ENCODE peak calls at places on chromosomes 6 and 20, in six cellular contexts. W is cardiac muscle cell, J is pancreas, Q is PC-9, C is psoas muscle, I is body of pancreas. Y is an unnamed sample.

GRCh38 chr6:7219310-7219709 is 93.7 kb downstream of the SSR1 start:
- DNase-seq in I (peak; percentile 58), W (peak; percentile 22), Q (peak; percentile 21), C (peak; percentile 72), J (no peak), Y (no peak)

GRCh38 chr20:58447733-58448391 is 58.8 kb downstream of the VAPB start:
- DNase-seq in C (no peak), J (peak; percentile 23), W (peak; percentile 64), Q (peak; percentile 56), I (peak; percentile 63), Y (peak; percentile 53)

GRCh38 chr6:17707371-17707651 is 586 bp upstream of the NUP153 start:
- DNase-seq in J (no peak), I (no peak), Q (no peak), W (no peak), C (no peak), Y (no peak)

GRCh38 chr6:108762394-108762793 is 85.8 kb upstream of the ARMC2 start:
- DNase-seq in W (no peak), I (no peak), J (no peak), Q (no peak), C (no peak), Y (no peak)

GRCh38 chr6:23600118-23600517 is 525.9 kb upstream of the NRSN1 start:
- DNase-seq in I (no peak), Q (no peak), J (no peak), W (no peak), C (no peak), Y (no peak)

GRCh38 chr6:141548969-141549368 is 583.8 kb upstream of the GJE1 start:
- DNase-seq in J (no peak), W (peak; percentile 21), Q (no peak), C (no peak), I (no peak), Y (no peak)

GRCh38 chr20:25281541-25281991 is 33.7 kb downstream of the PYGB start:
- DNase-seq in Q (no peak), C (peak; percentile 60), W (no peak), I (peak; percentile 14), J (peak; percentile 2), Y (no peak)

GRCh38 chr6:43666181-43666920 is 21.2 kb downstream of the MRPS18A start:
- DNase-seq in C (no peak), W (no peak), Q (no peak), I (no peak), J (no peak), Y (no peak)

GRCh38 chr6:1636971-1637871 is 27.5 kb downstream of the FOXC1 start:
- DNase-seq in Q (peak; percentile 90), I (peak; percentile 76), W (no peak), C (no peak), J (peak; percentile 56), Y (no peak)

GRCh38 chr20:59598625-59599310 is 5.6 kb upstream of the PHACTR3 start:
- DNase-seq in W (peak; percentile 16), C (no peak), Q (peak; percentile 14), I (peak; percentile 44), J (no peak), Y (no peak)

GRCh38 chr6:8705435-8706020 is 270.2 kb upstream of the SLC35B3 start:
- DNase-seq in I (peak; percentile 60), J (peak; percentile 40), W (no peak), C (no peak), Q (no peak), Y (no peak)

GRCh38 chr6:54541521-54541920 is 233.3 kb downstream of the TINAG start:
- DNase-seq in C (no peak), J (no peak), I (no peak), W (no peak), Q (no peak), Y (no peak)

GRCh38 chr6:5497896-5498578 is 236.7 kb downstream of the FARS2 start:
- DNase-seq in I (no peak), J (no peak), W (peak; percentile 43), Q (peak; percentile 6), C (no peak), Y (no peak)

GRCh38 chr20:4811661-4812181 is 90.0 kb downstream of the PRND start:
- DNase-seq in W (no peak), C (peak; percentile 80), Q (no peak), I (peak; percentile 46), J (no peak), Y (peak; percentile 53)

GRCh38 chr6:28943557-28944411 is 20.0 kb upstream of the TRIM27 start:
- DNase-seq in J (peak; percentile 26), W (peak; percentile 75), I (peak; percentile 68), Q (peak; percentile 81), C (peak; percentile 78), Y (peak; percentile 86)

GRCh38 chr20:17669306-17669931 is 12.6 kb downstream of the RRBP1 start:
- DNase-seq in J (no peak), I (no peak), W (no peak), Q (no peak), C (no peak), Y (no peak)

GRCh38 chr6:37624606-37625574 is 72.8 kb downstream of the MDGA1 start:
- DNase-seq in C (peak; percentile 15), I (peak; percentile 80), W (peak; percentile 53), J (peak; percentile 56), Q (peak; percentile 83), Y (peak; percentile 87)

GRCh38 chr20:23205221-23205620 is 119.1 kb upstream of the CD93 start:
- DNase-seq in J (no peak), C (no peak), I (no peak), W (no peak), Q (no peak), Y (no peak)
- H3K27ac ChIP-seq in J (no peak overlapping the region), C (no peak overlapping the region), I (peak overlapping the region; percentile 41), W (no peak overlapping the region), Q (no peak overlapping the region), Y (no peak overlapping the region)

GRCh38 chr6:131917763-131918649 is 33.2 kb downstream of the CCN2 start:
- DNase-seq in Q (no peak), I (no peak), J (no peak), W (no peak), C (no peak), Y (no peak)
- TF ChIP-seq CTCF in Q (no peak), I (no peak), J (no peak), W (no peak), C (no peak), Y (no peak)

GRCh38 chr6:42136508-42137191 is 5.8 kb downstream of the C6orf132 start:
- DNase-seq in J (no peak), C (no peak), I (no peak), W (peak; percentile 55), Q (no peak), Y (peak; percentile 35)

GRCh38 chr6:42140051-42140450 is 2.4 kb downstream of the C6orf132 start:
- DNase-seq in J (no peak), C (no peak), I (peak; percentile 43), Q (peak; percentile 66), W (peak; percentile 13), Y (peak; percentile 87)

GRCh38 chr6:42137192-42137753 is 5.1 kb downstream of the C6orf132 start:
- DNase-seq in Q (peak; percentile 71), I (peak; percentile 44), J (no peak), W (peak; percentile 15), C (no peak), Y (peak; percentile 77)

GRCh38 chr6:42138630-42139619 is 3.5 kb downstream of the C6orf132 start:
- DNase-seq in J (no peak), C (no peak), Q (no peak), W (peak; percentile 42), I (no peak), Y (peak; percentile 44)

DNA sequence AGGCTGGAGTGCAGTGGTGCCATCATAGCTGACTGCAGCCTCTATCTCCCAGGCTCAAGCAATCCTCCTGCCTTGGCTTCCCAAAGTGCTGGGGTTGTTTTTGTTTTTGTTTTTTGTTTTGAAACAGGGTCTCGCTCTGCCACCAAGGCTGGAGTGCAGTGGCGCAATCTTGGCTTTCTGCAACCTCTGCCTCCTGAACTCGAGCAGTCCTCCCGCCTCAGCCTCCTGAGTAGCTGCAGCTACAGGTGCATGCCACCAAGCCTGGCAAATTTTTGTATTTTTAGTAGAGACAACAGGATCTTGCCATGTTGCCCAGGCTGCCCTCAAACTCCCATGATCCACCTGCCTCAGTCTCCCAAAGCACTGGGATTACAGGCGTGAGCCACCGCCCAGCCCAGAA is 4.2 kb downstream of the C6orf132 start:
- DNase-seq in J (no peak), Q (no peak), I (no peak), C (no peak), W (no peak), Y (no peak)
- H3K4me1 ChIP-seq in J (peaks cover 9% of the 10 kb centered on the region), Q (peaks cover 65% of the 10 kb centered on the region), I (peaks cover 63% of the 10 kb centered on the region), C (peaks cover 7% of the 10 kb centered on the region), W (peaks cover 23% of the 10 kb centered on the region), Y (peaks cover 17% of the 10 kb centered on the region)

DNA sequence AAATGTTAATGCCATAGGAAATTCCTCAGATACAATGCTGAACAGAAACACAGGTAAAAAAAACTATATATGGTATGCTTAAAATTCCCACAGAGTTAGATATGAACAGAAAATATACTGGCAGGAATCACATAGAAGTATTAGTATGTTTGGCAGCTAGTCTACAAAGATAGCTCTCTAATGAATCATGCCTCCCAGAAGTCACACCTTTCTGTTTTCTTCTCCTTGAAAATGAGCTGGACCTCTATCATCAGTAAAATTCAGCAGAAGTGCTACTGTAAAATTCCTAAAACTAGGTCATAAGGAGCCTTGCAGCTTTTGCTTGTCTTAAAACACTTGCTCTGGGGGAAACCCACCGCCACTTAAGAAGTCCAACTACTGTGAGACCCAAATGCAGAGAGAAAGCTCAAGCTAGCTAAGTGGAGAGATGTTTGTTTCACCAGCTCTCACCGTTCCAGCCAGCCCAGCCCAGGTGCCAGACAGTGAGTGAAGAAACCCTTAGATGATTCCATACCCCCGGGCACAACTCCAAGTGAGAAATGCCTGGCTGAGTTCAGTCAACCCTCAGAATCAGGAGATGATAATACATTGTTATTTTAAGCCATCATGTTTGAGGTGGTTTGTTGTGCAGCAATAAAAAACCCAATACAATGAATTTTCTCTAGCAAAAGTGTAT is 43.0 kb downstream of the TSPYL4 start:
- DNase-seq in W (peak; percentile 66), J (no peak), Q (peak; percentile 70), I (peak; percentile 27), C (peak; percentile 76), Y (no peak)
- H3K27ac ChIP-seq in W (no peak overlapping the region), J (no peak overlapping the region), Q (peak overlapping the region; percentile 53), I (no peak overlapping the region), C (no peak overlapping the region), Y (no peak overlapping the region)

DNA sequence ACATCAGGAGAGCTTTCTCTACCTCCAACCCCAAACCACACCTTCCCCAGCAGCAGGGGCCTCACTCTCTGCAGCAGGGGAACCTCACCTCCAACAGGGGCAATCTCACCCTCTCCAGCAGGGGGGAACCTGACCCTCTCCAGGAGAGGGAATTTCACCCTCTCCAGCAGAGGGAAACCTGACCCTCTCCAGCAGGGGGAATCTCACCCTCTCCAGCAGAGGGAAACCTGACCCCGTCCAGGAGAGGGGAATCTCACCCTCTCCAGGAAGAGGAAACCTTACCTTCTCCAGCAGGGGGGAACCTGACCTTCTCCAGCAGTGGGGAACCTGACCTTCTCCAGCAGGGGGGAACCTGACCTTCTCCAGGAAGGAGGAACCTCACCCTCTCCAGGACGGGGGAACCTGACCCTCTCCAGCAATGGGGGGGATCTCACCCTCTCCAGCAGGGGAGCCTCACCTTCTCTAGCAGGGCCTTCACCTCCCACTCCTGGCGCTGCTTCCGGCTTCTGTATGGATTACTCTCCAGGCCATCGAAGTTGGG is 3.1 kb downstream of the B3GALT4 start:
- DNase-seq in W (peak; percentile 54), J (no peak), I (peak; percentile 26), Q (peak; percentile 72), C (no peak), Y (no peak)
- TF ChIP-seq CTCF in W (peak; percentile 58), J (peak; percentile 20), I (no peak), Q (peak; percentile 74), C (peak; percentile 19), Y (no peak)